ENCODE peak calls at places on chromosomes 12 and 14, in ten cellular contexts. U is CD4-positive, alpha-beta memory T cell; K is heart right ventricle; Y is IMR-90; A is spleen; W is upper lobe of right lung; E is heart left ventricle; Q is AG04450; J is aorta; S is pancreas. N is an unnamed sample.

GRCh38 chr12:27388650-27389049 is 56.0 kb downstream of the BMAL2 start:
- DNase-seq in A (no peak), J (no peak), E (no peak), Q (no peak), Y (no peak), W (no peak), U (no peak), K (no peak), S (no peak), N (no peak)

GRCh38 chr14:29273513-29273912 is 506.9 kb downstream of the FOXG1 start:
- DNase-seq in A (no peak), Y (no peak), K (no peak), J (no peak), Q (no peak), W (no peak), E (no peak), S (no peak), U (no peak), N (no peak)

GRCh38 chr14:105095236-105095805 is 30.1 kb upstream of the GPR132 start:
- DNase-seq in S (no peak), U (no peak), Y (no peak), E (no peak), W (peak), Q (no peak), K (no peak), J (peak), A (no peak), N (no peak)

GRCh38 chr12:130847097-130847496 is 8.0 kb upstream of the STX2 start:
- DNase-seq in Y (peak), J (no peak), W (no peak), U (no peak), K (no peak), A (peak), S (no peak), E (no peak), Q (no peak), N (no peak)

GRCh38 chr12:29768372-29768771 is 15.4 kb downstream of the TMTC1 start:
- DNase-seq in K (no peak), W (no peak), Q (no peak), A (no peak), U (no peak), Y (no peak), E (no peak), J (no peak), S (no peak), N (no peak)

GRCh38 chr14:51004801-51005526 is 60.7 kb upstream of the PYGL start:
- DNase-seq in A (no peak), K (no peak), W (no peak), Q (no peak), J (no peak), Y (peak), E (no peak), U (no peak), S (no peak), N (no peak)

GRCh38 chr12:57476993-57477709 is 2.5 kb downstream of the ARHGAP9 start:
- DNase-seq in E (no peak), K (no peak), A (peak), S (no peak), U (peak), Y (no peak), Q (no peak), J (peak), W (no peak), N (no peak)

GRCh38 chr12:51836833-51837184 is 11.7 kb downstream of the FIGNL2 start:
- DNase-seq in K (no peak), E (no peak), Y (no peak), W (no peak), U (no peak), A (no peak), S (no peak), J (no peak), Q (no peak), N (no peak)

GRCh38 chr14:104348741-104349140 is 210.4 kb downstream of the KIF26A start:
- DNase-seq in J (no peak), A (no peak), U (no peak), K (no peak), S (no peak), Q (no peak), Y (no peak), W (no peak), E (no peak), N (no peak)

GRCh38 chr12:67068773-67069450 is 200.2 kb upstream of the CAND1 start:
- DNase-seq in S (peak), Y (peak), K (peak), U (peak), A (peak), J (peak), E (peak), W (peak), Q (peak), N (peak)
- H3K27ac ChIP-seq in S (no peak), Y (no peak), K (no peak), U (no peak), A (no peak), J (no peak), E (no peak), W (no peak), Q (no peak), N (no peak)

DNA sequence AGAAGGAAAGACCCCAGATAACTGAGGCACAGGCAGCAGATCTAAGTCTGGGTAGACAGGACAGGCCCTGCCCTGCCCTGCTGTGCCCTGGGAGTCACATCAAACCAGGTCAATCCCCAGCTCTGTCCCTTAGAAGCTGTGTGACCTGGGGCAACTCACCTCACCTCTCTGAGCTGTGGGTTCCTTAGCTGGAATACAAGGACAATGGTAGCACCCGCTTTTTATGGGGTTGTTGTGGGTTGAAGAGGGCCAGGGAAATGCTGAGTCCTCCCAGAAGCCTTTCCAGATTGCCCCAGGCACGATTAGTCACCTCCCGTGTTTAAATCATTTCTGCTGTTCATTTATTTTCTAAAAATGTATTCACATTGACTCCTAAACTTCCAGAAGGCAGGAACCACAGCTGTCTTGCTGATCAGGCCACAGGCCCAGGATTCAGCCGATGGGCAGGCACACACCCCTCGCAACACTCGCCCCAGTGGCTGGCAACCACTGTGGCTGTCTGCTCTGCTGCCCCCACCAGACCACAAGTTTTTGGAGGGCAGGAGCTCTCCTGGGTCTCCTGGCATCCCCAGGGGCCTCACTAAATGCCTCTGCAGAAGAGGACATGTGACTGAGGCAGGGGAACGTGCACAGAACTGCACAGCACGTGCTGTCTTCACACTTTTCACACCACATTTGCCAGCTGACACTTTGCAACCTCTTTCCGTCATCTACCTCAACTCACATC is 3.0 kb downstream of the SELPLG start:
- DNase-seq in U (no peak), Q (no peak), W (no peak), K (no peak), E (no peak), J (peak), S (no peak), A (peak), Y (peak), N (no peak)
- H3K27ac ChIP-seq in U (peak), Q (peak), W (peak), K (peak), E (no peak), J (no peak), S (no peak), A (peak), Y (peak), N (peak)

GRCh38 chr14:68292467-68293334 is 473.1 kb downstream of the RAD51B start:
- DNase-seq in A (no peak), J (no peak), Q (no peak), K (no peak), U (no peak), E (no peak), Y (no peak), S (no peak), W (no peak), N (no peak)

GRCh38 chr14:68293404-68293803 is 473.8 kb downstream of the RAD51B start:
- DNase-seq in J (no peak), K (no peak), A (peak), S (no peak), W (no peak), Y (no peak), Q (no peak), E (no peak), U (peak), N (no peak)

GRCh38 chr14:68286667-68287066 is 467.1 kb downstream of the RAD51B start:
- DNase-seq in E (no peak), Y (no peak), S (no peak), J (no peak), K (no peak), W (no peak), A (no peak), U (no peak), Q (no peak), N (no peak)

GRCh38 chr14:68295316-68295816 is 475.8 kb downstream of the RAD51B start:
- DNase-seq in E (peak), K (peak), Y (no peak), Q (no peak), S (peak), U (no peak), W (no peak), J (no peak), A (peak), N (no peak)

DNA sequence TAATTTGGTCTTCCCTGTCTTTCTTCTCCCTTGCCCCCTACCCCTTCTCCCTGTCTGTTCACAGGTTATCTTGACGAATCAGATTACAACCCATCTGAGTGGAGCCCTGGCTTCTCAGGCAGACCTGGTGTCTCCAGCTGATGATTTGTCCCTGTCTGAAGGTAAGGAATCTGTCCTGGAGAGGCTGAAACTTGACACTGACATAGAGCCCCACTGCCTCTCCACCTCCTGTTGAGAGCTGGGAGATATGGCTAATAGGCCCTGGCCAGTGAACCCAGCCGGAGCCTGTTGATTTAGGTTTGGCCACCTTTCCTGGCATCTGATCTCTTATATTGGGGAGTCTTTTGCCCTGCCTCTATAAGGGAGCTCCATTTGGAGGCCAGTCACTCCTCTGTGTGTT is 472.2 kb downstream of the RAD51B start:
- DNase-seq in W (no peak), U (no peak), Q (no peak), K (no peak), A (no peak), Y (no peak), E (no peak), S (no peak), J (no peak), N (no peak)
- H3K27ac ChIP-seq in W (no peak), U (peak), Q (no peak), K (no peak), A (no peak), Y (no peak), E (no peak), S (no peak), J (no peak), N (peak)

DNA sequence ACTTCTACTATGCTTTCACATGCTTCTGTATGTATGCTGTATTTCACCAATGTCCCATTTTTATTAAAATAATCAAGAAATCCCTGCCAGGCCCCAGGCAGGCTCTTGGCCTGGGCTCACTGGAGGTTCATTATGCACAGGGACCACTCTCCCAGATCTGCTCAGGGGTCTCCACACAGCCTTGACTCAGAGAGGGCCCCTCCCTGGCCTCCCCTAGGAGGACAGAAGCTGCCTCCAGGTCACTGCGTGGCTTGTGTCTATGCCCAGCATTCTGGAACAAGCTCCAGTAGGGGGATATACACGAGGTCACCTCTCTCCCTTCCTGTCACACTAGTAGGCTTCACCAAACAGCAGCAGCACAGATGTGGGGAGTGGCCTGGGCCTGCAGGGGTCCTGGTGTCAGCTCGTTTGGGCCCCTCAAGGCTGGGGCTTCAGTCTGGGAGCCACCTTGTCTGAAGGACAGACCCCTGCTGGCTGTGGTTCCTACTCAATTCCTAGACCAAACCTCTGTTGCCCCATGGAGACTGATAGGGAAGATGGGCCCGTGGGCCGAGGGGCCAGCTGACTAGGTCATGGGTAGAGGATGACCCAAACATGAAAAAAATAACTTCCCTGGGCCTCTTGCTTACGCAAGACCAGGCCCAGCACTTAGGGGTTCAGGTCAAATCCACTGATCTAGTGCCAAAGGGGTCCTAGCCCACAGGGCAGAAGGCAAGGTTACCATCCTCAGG is 37.6 kb downstream of the ANAPC7 start:
- DNase-seq in K (no peak), Q (no peak), E (no peak), U (no peak), Y (no peak), W (no peak), S (no peak), J (peak), A (no peak), N (no peak)
- H3K27ac ChIP-seq in K (no peak), Q (no peak), E (no peak), U (no peak), Y (no peak), W (peak), S (no peak), J (no peak), A (no peak), N (no peak)

DNA sequence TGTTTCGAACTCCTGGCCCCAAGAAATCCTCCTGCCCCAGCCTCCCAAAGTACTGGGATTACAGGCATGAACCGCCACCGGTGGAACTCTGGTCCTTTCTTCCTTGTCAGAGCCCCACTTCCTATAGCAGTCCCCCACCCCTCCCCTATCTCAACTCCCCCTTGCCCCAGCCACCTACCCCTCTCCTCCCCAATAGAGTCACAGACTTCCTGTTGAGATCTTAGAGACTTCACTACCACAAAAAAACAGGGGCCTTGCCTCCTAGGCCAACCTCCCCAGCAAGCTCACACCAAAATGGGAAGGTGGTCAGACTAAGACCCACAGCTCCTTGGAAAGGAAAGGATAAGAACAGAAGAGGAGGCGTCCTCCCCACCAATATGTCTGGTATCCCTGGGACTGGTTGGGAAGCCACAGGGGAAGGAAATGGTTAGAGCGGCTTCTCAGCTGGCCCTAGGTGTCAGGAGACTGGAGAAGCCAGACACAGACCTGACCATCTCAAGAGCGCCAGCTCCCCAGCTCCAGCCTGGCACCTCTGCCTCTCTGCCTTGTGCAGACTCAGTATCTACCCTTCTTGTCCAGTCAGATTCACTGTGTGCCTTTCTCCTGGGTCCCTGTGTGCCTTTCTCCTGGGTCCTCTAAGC is 8.5 kb downstream of the ITGB7 start:
- DNase-seq in J (no peak), Q (no peak), S (no peak), U (peak), A (no peak), W (no peak), K (no peak), Y (no peak), E (no peak), N (peak)
- H3K27ac ChIP-seq in J (no peak), Q (no peak), S (no peak), U (peak), A (no peak), W (no peak), K (peak), Y (no peak), E (no peak), N (peak)

GRCh38 chr12:124625867-124626675 is 58.7 kb upstream of the NCOR2 start:
- DNase-seq in S (peak), K (peak), E (peak), Q (no peak), A (peak), J (peak), W (peak), U (no peak), Y (peak), N (no peak)
- H3K27ac ChIP-seq in S (no peak), K (peak), E (peak), Q (no peak), A (peak), J (no peak), W (peak), U (no peak), Y (no peak), N (no peak)

GRCh38 chr14:93206793-93207467 is at the start of the genes GON7 and UBR7:
- DNase-seq in K (peak), E (peak), Y (peak), A (peak), W (peak), U (peak), Q (peak), J (peak), S (peak), N (peak)

GRCh38 chr14:93212432-93212831 is 5.4 kb downstream of the UBR7 start:
- DNase-seq in W (no peak), Q (no peak), S (no peak), A (no peak), U (no peak), E (no peak), K (no peak), Y (no peak), J (no peak), N (no peak)

GRCh38 chr14:93207468-93208308 is 632 bp downstream of the UBR7 start:
- DNase-seq in J (no peak), Y (peak), K (no peak), Q (no peak), S (peak), A (no peak), E (peak), U (peak), W (no peak), N (no peak)
- H3K27ac ChIP-seq in J (no peak), Y (peak), K (peak), Q (no peak), S (peak), A (peak), E (peak), U (peak), W (peak), N (peak)

GRCh38 chr12:25436206-25436912 is 116.7 kb downstream of the LMNTD1 start:
- DNase-seq in W (no peak), Q (peak), J (no peak), A (no peak), Y (peak), E (no peak), S (peak), U (peak), K (no peak), N (peak)

GRCh38 chr12:25433581-25434325 is 119.3 kb downstream of the LMNTD1 start:
- DNase-seq in W (no peak), J (no peak), K (no peak), U (no peak), E (no peak), Q (no peak), Y (peak), S (no peak), A (no peak), N (no peak)

GRCh38 chr12:25434493-25434892 is 118.6 kb downstream of the LMNTD1 start:
- DNase-seq in Y (no peak), K (no peak), S (no peak), U (no peak), A (no peak), J (no peak), Q (no peak), W (no peak), E (no peak), N (no peak)

GRCh38 chr12:25435431-25435830 is 117.7 kb downstream of the LMNTD1 start:
- DNase-seq in K (no peak), U (no peak), E (no peak), A (no peak), Q (no peak), Y (no peak), S (no peak), J (no peak), W (no peak), N (no peak)

GRCh38 chr12:25433024-25433423 is 120.1 kb downstream of the LMNTD1 start:
- DNase-seq in J (no peak), U (no peak), S (no peak), A (no peak), K (no peak), Q (peak), E (no peak), W (no peak), Y (peak), N (no peak)
- H3K27ac ChIP-seq in J (no peak), U (no peak), S (no peak), A (no peak), K (no peak), Q (no peak), E (no peak), W (peak), Y (peak), N (no peak)

N was measured in CD4-positive, alpha-beta T cell.